ENCODE peak calls at places on chromosomes 4 and X, in four cellular contexts. One of them, this sample, is unnamed.

GRCh38 chr4:147696866-147697265 is 12.9 kb upstream of the PRMT9 start:
- DNase-seq in suprapubic skin: no peak
- DNase-seq in astrocyte: no peak
- DNase-seq in AG10803: no peak
- DNase-seq in this sample: no peak

GRCh38 chr4:187088070-187088799 is 364.6 kb upstream of the FAT1 start:
- DNase-seq in suprapubic skin: no peak
- DNase-seq in astrocyte: no peak
- DNase-seq in AG10803: no peak
- DNase-seq in this sample: no peak

GRCh38 chr4:123564758-123565346 is 168.3 kb downstream of the SPRY1 start:
- DNase-seq in suprapubic skin: no peak
- DNase-seq in astrocyte: peak
- DNase-seq in AG10803: peak
- DNase-seq in this sample: peak

GRCh38 chr4:19329077-19329476 is 922.6 kb upstream of the SLIT2 start:
- DNase-seq in suprapubic skin: no peak
- DNase-seq in astrocyte: no peak
- DNase-seq in AG10803: no peak
- DNase-seq in this sample: peak

GRCh38 chr4:25915359-25915716 is 1.3 kb downstream of the SMIM20 start:
- DNase-seq in suprapubic skin: no peak
- DNase-seq in astrocyte: no peak
- DNase-seq in AG10803: peak
- DNase-seq in this sample: no peak

GRCh38 chrX:155056877-155057792 is 13.8 kb downstream of the CMC4 start:
- DNase-seq in suprapubic skin: peak
- DNase-seq in astrocyte: peak
- DNase-seq in AG10803: peak
- DNase-seq in this sample: peak

GRCh38 chr4:180563977-180564376 is 1679.2 kb upstream of the TENM3 start:
- DNase-seq in suprapubic skin: no peak
- DNase-seq in astrocyte: no peak
- DNase-seq in AG10803: no peak
- DNase-seq in this sample: no peak

GRCh38 chr4:152509595-152510209 is 26.2 kb downstream of the FBXW7 start:
- DNase-seq in suprapubic skin: no peak
- DNase-seq in astrocyte: no peak
- DNase-seq in AG10803: no peak
- DNase-seq in this sample: peak

GRCh38 chrX:152601848-152602616 is 35.7 kb upstream of the GABRQ start:
- DNase-seq in suprapubic skin: no peak
- DNase-seq in astrocyte: peak
- DNase-seq in AG10803: no peak
- DNase-seq in this sample: peak

GRCh38 chrX:1196436-1196835 is 16.0 kb downstream of the CRLF2 start:
- DNase-seq in suprapubic skin: no peak
- DNase-seq in astrocyte: no peak
- DNase-seq in AG10803: no peak
- DNase-seq in this sample: no peak

GRCh38 chr4:161767116-161767515 is 396.7 kb downstream of the FSTL5 start:
- DNase-seq in suprapubic skin: no peak
- DNase-seq in astrocyte: peak
- DNase-seq in AG10803: peak
- DNase-seq in this sample: peak

GRCh38 chr4:2941138-2942036 is 21.8 kb downstream of the NOP14 start:
- DNase-seq in suprapubic skin: no peak
- DNase-seq in astrocyte: no peak
- DNase-seq in AG10803: no peak
- DNase-seq in this sample: no peak

GRCh38 chr4:25180524-25181131 is 20.4 kb upstream of the SEPSECS start:
- DNase-seq in suprapubic skin: no peak
- DNase-seq in astrocyte: peak
- DNase-seq in AG10803: peak
- DNase-seq in this sample: peak

GRCh38 chr4:175435437-175435836 is 376.6 kb downstream of the GPM6A start:
- DNase-seq in suprapubic skin: no peak
- DNase-seq in astrocyte: no peak
- DNase-seq in AG10803: peak
- DNase-seq in this sample: no peak

GRCh38 chr4:54657194-54657555 is 582 bp upstream of the KIT start:
- DNase-seq in suprapubic skin: no peak
- DNase-seq in astrocyte: no peak
- DNase-seq in AG10803: no peak
- DNase-seq in this sample: no peak

GRCh38 chr4:146890301-146890700 is 55.4 kb downstream of the TTC29 start:
- DNase-seq in suprapubic skin: no peak
- DNase-seq in astrocyte: no peak
- DNase-seq in AG10803: no peak
- DNase-seq in this sample: no peak

GRCh38 chrX:150664290-150664689 is 28.9 kb upstream of the MTMR1 start:
- DNase-seq in suprapubic skin: no peak
- DNase-seq in astrocyte: no peak
- DNase-seq in AG10803: peak
- DNase-seq in this sample: no peak

GRCh38 chr4:66035701-66036100 is 365.4 kb upstream of the EPHA5 start:
- DNase-seq in suprapubic skin: no peak
- DNase-seq in astrocyte: no peak
- DNase-seq in AG10803: no peak
- DNase-seq in this sample: no peak

GRCh38 chrX:43949669-43950068 is 23.5 kb downstream of the NDP start:
- DNase-seq in suprapubic skin: no peak
- DNase-seq in astrocyte: no peak
- DNase-seq in AG10803: no peak
- DNase-seq in this sample: peak

DNA sequence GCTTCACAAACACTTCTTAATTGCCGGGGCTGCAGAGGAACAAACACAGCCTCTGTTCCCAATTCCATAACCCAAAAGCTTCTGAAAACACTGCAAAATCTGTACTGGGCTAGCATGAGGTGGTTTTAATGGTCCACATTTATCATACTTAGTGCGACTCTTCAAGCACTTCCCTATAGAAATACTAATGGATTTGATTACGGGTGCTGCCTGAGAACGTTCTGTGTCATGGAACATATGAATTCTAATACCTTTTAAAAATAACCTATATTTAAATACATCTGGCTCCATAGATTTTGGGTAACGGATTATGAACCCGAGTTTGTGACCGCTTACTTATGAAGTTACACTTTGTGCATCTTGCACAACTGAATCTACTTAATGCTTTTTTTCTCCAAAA is 35.4 kb upstream of the STS start:
- DNase-seq in suprapubic skin: no peak
- DNase-seq in astrocyte: no peak
- DNase-seq in AG10803: no peak
- DNase-seq in this sample: no peak
- H3K4me3 ChIP-seq in suprapubic skin: no peak
- H3K4me3 ChIP-seq in astrocyte: no peak
- H3K4me3 ChIP-seq in AG10803: no peak
- H3K4me3 ChIP-seq in this sample: no peak

GRCh38 chrX:72130156-72130761 is 1.5 kb downstream of the RTL5 start:
- DNase-seq in suprapubic skin: no peak
- DNase-seq in astrocyte: no peak
- DNase-seq in AG10803: no peak
- DNase-seq in this sample: no peak

GRCh38 chrX:72132456-72132855 is 741 bp upstream of the RTL5 start:
- DNase-seq in suprapubic skin: no peak
- DNase-seq in astrocyte: no peak
- DNase-seq in AG10803: no peak
- DNase-seq in this sample: no peak

GRCh38 chrX:72130762-72131231 is 918 bp downstream of the RTL5 start:
- DNase-seq in suprapubic skin: no peak
- DNase-seq in astrocyte: no peak
- DNase-seq in AG10803: no peak
- DNase-seq in this sample: no peak

GRCh38 chrX:72129661-72130060 is 2.1 kb downstream of the RTL5 start:
- DNase-seq in suprapubic skin: no peak
- DNase-seq in astrocyte: no peak
- DNase-seq in AG10803: no peak
- DNase-seq in this sample: no peak

DNA sequence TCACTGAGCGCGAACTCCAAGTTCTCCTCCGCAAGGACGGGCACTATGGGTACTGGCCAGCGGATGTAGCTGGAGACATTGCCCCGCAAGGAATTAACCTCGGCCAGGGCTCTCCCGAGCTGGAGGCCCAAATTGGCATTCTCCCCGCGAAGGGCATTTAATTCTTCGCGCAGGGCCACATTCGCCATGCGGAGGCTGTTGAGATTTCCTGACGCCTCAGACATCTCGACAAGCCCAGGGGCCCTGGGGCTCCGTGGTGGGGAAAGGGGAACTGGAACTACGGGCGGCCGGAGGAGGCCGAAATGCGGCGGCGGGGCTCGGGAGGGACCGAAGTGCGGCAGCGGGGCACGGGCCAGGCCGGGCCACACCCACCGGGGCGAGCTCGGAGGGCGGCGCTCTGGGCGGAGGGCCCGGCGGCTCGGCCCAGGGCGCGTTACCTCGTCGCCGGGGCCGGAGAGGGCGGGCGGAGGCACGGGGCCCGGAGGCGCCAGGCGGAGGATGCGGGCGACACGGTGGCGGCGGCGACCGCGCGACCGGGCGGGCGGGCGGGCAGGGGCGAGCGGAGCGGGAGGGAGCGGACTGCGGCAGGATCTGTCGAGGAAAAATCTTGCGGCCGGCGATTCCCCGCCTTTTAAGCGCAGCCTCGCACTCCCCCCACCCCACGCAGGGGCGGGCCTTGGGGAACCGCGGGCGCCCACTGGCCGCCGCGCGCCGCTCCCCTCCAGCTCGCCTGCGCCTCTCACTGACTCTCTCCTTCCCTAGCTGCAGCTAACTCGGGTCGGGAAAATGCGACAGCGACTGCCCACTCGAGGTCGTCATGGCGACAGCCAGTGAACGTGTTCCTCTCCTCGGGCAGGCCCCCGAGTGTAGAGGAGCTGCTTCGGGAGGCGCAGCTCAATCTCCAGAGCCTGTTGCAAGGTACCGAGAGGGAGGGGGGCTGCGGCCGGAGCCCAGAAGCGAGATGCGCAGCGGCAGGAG is at the start of gene RTL5:
- DNase-seq in suprapubic skin: peak
- DNase-seq in astrocyte: peak
- DNase-seq in AG10803: peak
- DNase-seq in this sample: peak
- TF ChIP-seq CTCF in suprapubic skin: no peak
- TF ChIP-seq CTCF in astrocyte: no peak
- TF ChIP-seq CTCF in AG10803: no peak
- TF ChIP-seq CTCF in this sample: no peak

DNA sequence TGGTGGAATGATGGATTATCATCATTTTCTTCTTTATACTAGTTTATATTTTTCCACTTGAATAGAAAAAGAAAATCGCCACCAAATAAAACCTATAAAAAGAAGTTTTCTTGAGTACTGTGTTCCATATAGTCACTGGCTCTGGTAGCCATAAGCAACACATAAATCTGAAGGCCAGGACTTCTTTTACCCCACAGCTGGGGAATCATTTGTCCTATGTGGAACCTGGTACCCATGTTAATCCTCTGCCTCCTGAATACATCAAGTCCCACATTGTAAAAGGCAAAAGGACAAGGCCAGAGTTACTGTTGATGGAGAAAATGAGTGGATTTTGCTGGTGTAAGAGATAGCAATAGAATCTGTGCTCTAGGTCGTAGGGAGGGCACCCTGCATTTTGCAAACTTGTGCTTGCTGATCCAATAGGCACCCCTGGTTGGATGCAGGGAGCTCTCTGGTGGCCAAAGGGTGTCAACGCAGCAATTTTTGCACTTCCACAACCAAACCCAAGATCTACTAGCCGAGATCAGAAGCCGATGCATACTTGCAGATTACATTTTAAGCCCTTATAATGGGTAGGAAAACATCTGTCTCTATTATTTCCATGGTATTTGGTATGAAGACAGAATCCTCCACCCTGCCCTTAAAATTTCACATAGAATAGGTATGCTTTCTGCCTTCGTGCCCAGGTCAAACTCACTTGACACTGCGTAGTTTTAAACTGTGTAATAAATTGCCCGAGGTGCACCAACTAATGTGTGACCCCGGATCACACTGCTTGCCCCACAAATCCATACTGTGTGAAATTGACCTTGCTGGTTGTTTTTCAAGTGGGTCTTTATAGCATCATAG is 146.2 kb upstream of the SCML1 start:
- DNase-seq in suprapubic skin: peak
- DNase-seq in astrocyte: peak
- DNase-seq in AG10803: peak
- DNase-seq in this sample: peak
- H3K4me3 ChIP-seq in suprapubic skin: no peak
- H3K4me3 ChIP-seq in astrocyte: peak
- H3K4me3 ChIP-seq in AG10803: peak
- H3K4me3 ChIP-seq in this sample: no peak

DNA sequence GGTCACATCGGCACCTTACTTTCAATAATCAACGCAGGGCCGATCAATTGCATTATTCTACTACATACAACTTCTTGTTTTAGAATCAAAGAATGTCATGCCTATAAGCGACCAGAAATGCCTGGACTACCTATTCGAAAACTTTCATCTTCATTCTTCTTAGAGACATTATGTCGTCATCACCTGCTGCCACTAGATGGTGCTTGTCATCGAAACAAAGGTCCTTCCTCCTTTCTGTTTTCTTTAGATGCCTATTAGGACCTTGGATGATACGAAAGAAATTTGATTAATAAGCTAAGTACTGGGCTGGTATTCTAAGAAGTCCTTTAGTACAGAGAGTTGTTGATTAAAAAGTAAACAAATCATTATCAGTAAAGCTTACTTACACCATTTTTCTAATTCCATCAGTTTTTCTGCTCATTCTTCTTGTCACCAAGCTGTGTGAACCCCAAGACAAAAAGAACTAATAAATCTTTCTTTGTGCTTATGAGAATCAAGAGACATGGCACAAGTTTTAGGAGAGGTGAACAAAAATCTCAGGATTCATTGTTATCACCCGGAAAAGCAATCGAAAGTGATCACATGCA is 154.5 kb upstream of the SLC4A4 start:
- DNase-seq in suprapubic skin: no peak
- DNase-seq in astrocyte: peak
- DNase-seq in AG10803: peak
- DNase-seq in this sample: peak
- TF ChIP-seq CTCF in suprapubic skin: no peak
- TF ChIP-seq CTCF in astrocyte: peak
- TF ChIP-seq CTCF in AG10803: peak
- TF ChIP-seq CTCF in this sample: peak

GRCh38 chr4:184751585-184751956 is 17.7 kb upstream of the CENPU start:
- DNase-seq in suprapubic skin: no peak
- DNase-seq in astrocyte: no peak
- DNase-seq in AG10803: no peak
- DNase-seq in this sample: no peak

GRCh38 chr4:184757810-184758209 is 23.9 kb upstream of the CENPU start:
- DNase-seq in suprapubic skin: no peak
- DNase-seq in astrocyte: no peak
- DNase-seq in AG10803: peak
- DNase-seq in this sample: no peak

GRCh38 chr4:184752496-184753275 is 18.8 kb upstream of the CENPU start:
- DNase-seq in suprapubic skin: no peak
- DNase-seq in astrocyte: no peak
- DNase-seq in AG10803: no peak
- DNase-seq in this sample: no peak

GRCh38 chr4:184755278-184755677 is 21.4 kb upstream of the CENPU start:
- DNase-seq in suprapubic skin: no peak
- DNase-seq in astrocyte: peak
- DNase-seq in AG10803: peak
- DNase-seq in this sample: peak

GRCh38 chr4:184756399-184756798 is 22.5 kb upstream of the CENPU start:
- DNase-seq in suprapubic skin: no peak
- DNase-seq in astrocyte: peak
- DNase-seq in AG10803: peak
- DNase-seq in this sample: peak
- H3K4me3 ChIP-seq in suprapubic skin: no peak
- H3K4me3 ChIP-seq in astrocyte: no peak
- H3K4me3 ChIP-seq in AG10803: no peak
- H3K4me3 ChIP-seq in this sample: no peak